ENCODE peak calls at places on chromosomes 5 and 9, in four cellular contexts. C is kidney, V is lung, S is astrocyte. I is an unnamed sample.

GRCh38 chr9:108961151-108961550 is 27.0 kb downstream of the ABITRAM start:
- DNase-seq in C (no peak), V (no peak), S (no peak), I (no peak)

GRCh38 chr5:111775224-111775623 is 18.2 kb upstream of the NREP start:
- DNase-seq in C (no peak), V (no peak), S (peak; percentile 68), I (no peak)

GRCh38 chr9:76900884-76901440 is 5.0 kb downstream of the PRUNE2 start:
- DNase-seq in C (no peak), V (no peak), S (no peak), I (no peak)

GRCh38 chr5:39423331-39423751 is 1.4 kb downstream of the DAB2 start:
- DNase-seq in C (no peak), V (no peak), S (peak; percentile 39), I (no peak)

GRCh38 chr9:1042466-1042865 is 7.7 kb upstream of the DMRT2 start:
- DNase-seq in C (no peak), V (no peak), S (no peak), I (peak; percentile 13)

GRCh38 chr5:5632678-5633077 is 210.2 kb downstream of the ICE1 start:
- DNase-seq in C (no peak), V (no peak), S (no peak), I (no peak)

GRCh38 chr5:125298711-125299379 is 552.4 kb upstream of the ZNF608 start:
- DNase-seq in C (no peak), V (no peak), S (no peak), I (no peak)

GRCh38 chr9:127013597-127013996 is 99.0 kb downstream of the RALGPS1 start:
- DNase-seq in C (no peak), V (no peak), S (no peak), I (no peak)

GRCh38 chr5:144467795-144468194 is 297.1 kb downstream of the KCTD16 start:
- DNase-seq in C (no peak), V (no peak), S (peak; percentile 47), I (no peak)

GRCh38 chr5:154276932-154277331 is 86.4 kb downstream of the GALNT10 start:
- DNase-seq in C (no peak), V (peak; percentile 38), S (peak; percentile 98), I (no peak)

GRCh38 chr5:95930541-95930940 is 31.1 kb downstream of the ELL2 start:
- DNase-seq in C (no peak), V (no peak), S (no peak), I (no peak)

DNA sequence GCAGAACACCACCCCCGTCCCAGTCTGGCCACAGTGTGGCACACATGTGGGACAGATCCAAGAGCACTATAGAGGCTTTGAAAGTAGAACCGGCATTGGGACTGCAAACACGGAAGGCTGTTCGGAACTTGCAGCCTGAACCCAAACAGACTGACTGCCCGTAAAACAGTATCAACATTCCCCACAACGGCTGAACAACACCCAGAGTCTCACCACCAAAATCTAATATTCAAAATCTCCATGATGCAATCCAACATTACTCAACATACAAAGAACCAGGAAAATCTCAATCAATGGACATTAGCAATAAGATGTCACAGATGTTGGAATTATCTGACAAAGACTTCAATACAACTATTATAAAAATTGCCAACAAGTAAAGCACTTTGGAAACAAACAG is 82.3 kb downstream of the ROR2 start:
- DNase-seq in C (no peak), V (no peak), S (no peak), I (no peak)
- H3K27ac ChIP-seq in C (no peak overlapping the region), V (no peak overlapping the region), S (no peak overlapping the region), I (no peak overlapping the region)

GRCh38 chr9:14346826-14347407 is 33.0 kb upstream of the NFIB start:
- DNase-seq in C (no peak), V (no peak), S (no peak), I (no peak)
- H3K27ac ChIP-seq in C (no peak overlapping the region), V (peak overlapping the region; percentile 90), S (peak overlapping the region; percentile 21), I (peak overlapping the region; percentile 77)

GRCh38 chr5:127417534-127417933 is 99.9 kb upstream of the PRRC1 start:
- DNase-seq in C (no peak), V (no peak), S (no peak), I (no peak)
- H3K27ac ChIP-seq in C (no peak overlapping the region), V (no peak overlapping the region), S (no peak overlapping the region), I (no peak overlapping the region)

DNA sequence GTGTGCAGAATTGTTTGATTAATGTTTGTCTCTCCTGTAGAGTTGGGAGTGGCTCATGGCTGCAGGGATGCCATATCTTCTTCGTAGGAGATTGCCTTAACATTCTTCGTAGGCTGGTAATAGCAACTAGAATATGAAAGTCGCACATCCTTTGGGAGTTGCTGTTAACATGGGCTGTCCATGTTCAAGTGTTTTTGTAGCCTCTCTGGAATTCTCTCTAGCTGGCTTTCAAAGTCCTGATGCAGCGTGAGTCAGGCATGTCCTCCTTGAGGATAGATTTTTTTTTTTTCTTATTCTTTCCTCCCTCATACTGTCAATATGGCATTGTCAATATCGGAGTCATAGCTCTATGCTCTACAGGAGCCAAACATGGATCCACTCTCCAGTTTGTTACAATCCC is 494.8 kb upstream of the WWC1 start:
- DNase-seq in C (no peak), V (no peak), S (peak; percentile 74), I (no peak)
- H3K27ac ChIP-seq in C (no peak overlapping the region), V (no peak overlapping the region), S (no peak overlapping the region), I (no peak overlapping the region)

DNA sequence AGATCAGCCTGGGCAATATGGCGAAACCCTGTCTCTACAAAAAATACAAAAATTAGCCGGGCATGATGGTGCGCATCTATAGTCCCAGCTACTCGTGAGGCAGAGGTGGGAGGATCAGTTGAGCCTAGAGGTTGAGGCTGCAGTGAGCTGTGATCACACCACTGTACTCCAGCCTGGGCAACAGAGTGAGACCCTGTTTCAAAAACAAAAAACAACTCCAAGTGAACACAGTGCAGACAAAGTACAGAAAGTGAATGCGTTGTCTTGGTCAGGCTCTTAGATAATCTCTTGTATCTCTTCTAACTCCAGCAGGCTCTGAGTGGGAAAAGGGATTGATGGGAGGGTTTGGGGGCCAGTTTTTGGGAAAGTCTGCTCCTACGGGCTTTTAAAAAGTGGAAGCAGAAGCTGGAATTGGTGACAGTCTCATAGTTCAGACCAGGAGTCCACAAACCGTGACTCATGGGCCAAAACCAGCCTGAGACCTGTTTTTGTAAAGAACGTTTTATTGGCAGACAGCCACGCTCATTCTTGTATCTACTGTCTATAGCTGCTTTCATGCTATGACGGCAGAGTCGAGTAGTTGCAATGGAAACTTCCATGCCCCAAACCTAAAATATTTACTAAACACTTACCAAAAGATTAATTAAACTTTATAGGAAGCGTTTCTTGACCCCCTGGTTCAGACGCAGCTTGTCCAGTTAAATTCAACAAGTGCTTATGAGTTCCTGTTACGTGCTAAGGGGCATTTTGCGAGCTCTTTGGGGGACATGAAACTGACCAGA is 32.9 kb downstream of the NDST1 start:
- DNase-seq in C (peak; percentile 38), V (peak; percentile 78), S (peak; percentile 96), I (no peak)
- H3K27ac ChIP-seq in C (peak overlapping the region; percentile 38), V (peak overlapping the region; percentile 78), S (peak overlapping the region; percentile 90), I (peak overlapping the region; percentile 63)

DNA sequence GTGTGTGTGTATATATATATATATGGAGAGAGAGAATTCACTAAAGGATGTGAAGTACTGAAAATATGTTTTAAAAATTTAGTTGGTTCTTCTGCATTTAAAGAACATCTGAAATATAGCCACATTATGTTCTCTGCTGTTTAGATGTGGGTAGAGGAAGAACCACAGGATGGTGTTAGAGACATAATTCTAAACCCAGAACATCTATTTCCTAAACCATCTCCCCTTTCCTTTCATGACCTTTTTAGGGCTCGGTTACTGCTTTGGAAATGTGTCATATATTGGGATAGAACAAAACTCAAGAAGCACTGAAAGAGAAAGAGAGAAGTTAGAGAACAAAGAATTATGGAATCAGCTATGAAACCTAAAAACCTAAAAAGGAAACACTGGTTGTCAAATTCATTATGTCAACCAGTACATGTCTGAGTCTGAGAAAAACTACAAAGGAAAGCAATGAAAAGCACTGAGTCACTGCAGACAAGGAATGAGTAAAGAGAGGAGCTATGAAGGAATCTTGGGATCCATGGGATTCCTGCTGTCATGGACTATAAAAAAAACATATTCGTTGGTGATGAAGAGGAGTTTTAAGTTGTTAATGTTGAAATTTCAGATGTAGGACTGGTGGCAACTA is 28.4 kb downstream of the SLC12A2 start:
- DNase-seq in C (no peak), V (no peak), S (peak; percentile 84), I (no peak)
- H3K27ac ChIP-seq in C (no peak overlapping the region), V (no peak overlapping the region), S (peak overlapping the region; percentile 55), I (no peak overlapping the region)